ENCODE peak calls at places on chromosomes 3 and 15, in nine cellular contexts. One of them, this sample, is unnamed.
A peak's percentile ranks its signal among the peaks of the same experiment; 100 is the strongest.

GRCh38 chr15:44662478-44663409 is 718 bp downstream of the SPG11 start:
- DNase-seq in fibroblast of pulmonary artery: peak; percentile 64
- DNase-seq in fibroblast of lung: peak; percentile 59
- DNase-seq in foreskin fibroblast: peak; percentile 70
- DNase-seq in PC-3: peak; percentile 71
- DNase-seq in CD8-positive, alpha-beta T cell: peak; percentile 75
- DNase-seq in fibroblast of villous mesenchyme: peak; percentile 66
- DNase-seq in mesothelial cell of epicardium: no peak
- DNase-seq in psoas muscle: peak; percentile 61
- DNase-seq in this sample: peak; percentile 61

GRCh38 chr3:57911588-57911987 is 96.6 kb upstream of the FLNB start:
- DNase-seq in PC-3: peak; percentile 62
- DNase-seq in CD8-positive, alpha-beta T cell: no peak
- DNase-seq in fibroblast of villous mesenchyme: peak; percentile 33
- DNase-seq in fibroblast of lung: peak; percentile 45
- DNase-seq in psoas muscle: no peak
- DNase-seq in mesothelial cell of epicardium: no peak
- DNase-seq in foreskin fibroblast: peak; percentile 30
- DNase-seq in fibroblast of pulmonary artery: no peak
- DNase-seq in this sample: no peak

GRCh38 chr15:44541282-44541958 is 4.5 kb downstream of the EIF3J start:
- DNase-seq in PC-3: peak; percentile 66
- DNase-seq in fibroblast of pulmonary artery: peak; percentile 90
- DNase-seq in mesothelial cell of epicardium: no peak
- DNase-seq in CD8-positive, alpha-beta T cell: no peak
- DNase-seq in fibroblast of villous mesenchyme: peak; percentile 86
- DNase-seq in fibroblast of lung: peak; percentile 87
- DNase-seq in psoas muscle: no peak
- DNase-seq in foreskin fibroblast: peak; percentile 85
- DNase-seq in this sample: no peak

GRCh38 chr15:74265046-74265639 is 29.0 kb downstream of the CCDC33 start:
- DNase-seq in psoas muscle: peak; percentile 25
- DNase-seq in fibroblast of villous mesenchyme: peak; percentile 49
- DNase-seq in fibroblast of pulmonary artery: peak; percentile 48
- DNase-seq in foreskin fibroblast: peak; percentile 41
- DNase-seq in PC-3: peak; percentile 26
- DNase-seq in CD8-positive, alpha-beta T cell: no peak
- DNase-seq in fibroblast of lung: peak; percentile 30
- DNase-seq in mesothelial cell of epicardium: no peak
- DNase-seq in this sample: no peak

GRCh38 chr15:63380151-63380827 is 1.4 kb downstream of the CA12 start:
- DNase-seq in psoas muscle: no peak
- DNase-seq in fibroblast of lung: no peak
- DNase-seq in foreskin fibroblast: no peak
- DNase-seq in fibroblast of villous mesenchyme: no peak
- DNase-seq in CD8-positive, alpha-beta T cell: no peak
- DNase-seq in mesothelial cell of epicardium: no peak
- DNase-seq in fibroblast of pulmonary artery: no peak
- DNase-seq in PC-3: no peak
- DNase-seq in this sample: no peak

GRCh38 chr3:14520149-14520548 is 20.0 kb downstream of the GRIP2 start:
- DNase-seq in fibroblast of villous mesenchyme: no peak
- DNase-seq in fibroblast of lung: no peak
- DNase-seq in fibroblast of pulmonary artery: no peak
- DNase-seq in PC-3: no peak
- DNase-seq in mesothelial cell of epicardium: no peak
- DNase-seq in psoas muscle: no peak
- DNase-seq in foreskin fibroblast: no peak
- DNase-seq in CD8-positive, alpha-beta T cell: no peak
- DNase-seq in this sample: peak; percentile 12

GRCh38 chr15:93236924-93237323 is 147.9 kb upstream of the RGMA start:
- DNase-seq in fibroblast of villous mesenchyme: no peak
- DNase-seq in fibroblast of lung: no peak
- DNase-seq in fibroblast of pulmonary artery: no peak
- DNase-seq in mesothelial cell of epicardium: no peak
- DNase-seq in CD8-positive, alpha-beta T cell: no peak
- DNase-seq in foreskin fibroblast: no peak
- DNase-seq in PC-3: no peak
- DNase-seq in psoas muscle: no peak
- DNase-seq in this sample: no peak

GRCh38 chr15:75669191-75669878 is 21.6 kb downstream of the SNX33 start:
- DNase-seq in PC-3: peak; percentile 84
- DNase-seq in foreskin fibroblast: peak; percentile 49
- DNase-seq in fibroblast of pulmonary artery: peak; percentile 22
- DNase-seq in psoas muscle: no peak
- DNase-seq in CD8-positive, alpha-beta T cell: no peak
- DNase-seq in mesothelial cell of epicardium: no peak
- DNase-seq in fibroblast of lung: peak; percentile 57
- DNase-seq in fibroblast of villous mesenchyme: no peak
- DNase-seq in this sample: no peak

GRCh38 chr3:167735233-167736107 is at the start of gene SERPINI1:
- DNase-seq in psoas muscle: peak; percentile 83
- DNase-seq in CD8-positive, alpha-beta T cell: peak; percentile 51
- DNase-seq in fibroblast of pulmonary artery: peak; percentile 92
- DNase-seq in foreskin fibroblast: peak; percentile 96
- DNase-seq in fibroblast of villous mesenchyme: peak; percentile 90
- DNase-seq in fibroblast of lung: peak; percentile 90
- DNase-seq in mesothelial cell of epicardium: peak; percentile 84
- DNase-seq in PC-3: peak; percentile 94
- DNase-seq in this sample: peak; percentile 88

GRCh38 chr3:159346504-159346903 is 544.6 kb downstream of the MFSD1 start:
- DNase-seq in mesothelial cell of epicardium: no peak
- DNase-seq in PC-3: peak; percentile 25
- DNase-seq in foreskin fibroblast: no peak
- DNase-seq in psoas muscle: no peak
- DNase-seq in CD8-positive, alpha-beta T cell: no peak
- DNase-seq in fibroblast of villous mesenchyme: no peak
- DNase-seq in fibroblast of pulmonary artery: no peak
- DNase-seq in fibroblast of lung: no peak
- DNase-seq in this sample: no peak

GRCh38 chr3:73635254-73635653 is 10.5 kb upstream of the PDZRN3 start:
- DNase-seq in CD8-positive, alpha-beta T cell: no peak
- DNase-seq in foreskin fibroblast: no peak
- DNase-seq in fibroblast of lung: no peak
- DNase-seq in PC-3: no peak
- DNase-seq in mesothelial cell of epicardium: no peak
- DNase-seq in fibroblast of pulmonary artery: no peak
- DNase-seq in psoas muscle: no peak
- DNase-seq in fibroblast of villous mesenchyme: no peak
- DNase-seq in this sample: no peak

GRCh38 chr3:23811117-23811487 is 5.3 kb downstream of the UBE2E1 start:
- DNase-seq in foreskin fibroblast: no peak
- DNase-seq in psoas muscle: no peak
- DNase-seq in fibroblast of lung: no peak
- DNase-seq in fibroblast of pulmonary artery: no peak
- DNase-seq in PC-3: peak; percentile 56
- DNase-seq in CD8-positive, alpha-beta T cell: no peak
- DNase-seq in fibroblast of villous mesenchyme: no peak
- DNase-seq in mesothelial cell of epicardium: no peak
- DNase-seq in this sample: no peak

GRCh38 chr15:42954291-42954690 is 33.7 kb upstream of the TTBK2 start:
- DNase-seq in CD8-positive, alpha-beta T cell: no peak
- DNase-seq in foreskin fibroblast: no peak
- DNase-seq in psoas muscle: no peak
- DNase-seq in mesothelial cell of epicardium: no peak
- DNase-seq in fibroblast of pulmonary artery: no peak
- DNase-seq in fibroblast of lung: no peak
- DNase-seq in fibroblast of villous mesenchyme: no peak
- DNase-seq in PC-3: no peak
- DNase-seq in this sample: no peak

GRCh38 chr3:71310595-71311319 is 272.8 kb downstream of the FOXP1 start:
- DNase-seq in mesothelial cell of epicardium: no peak
- DNase-seq in psoas muscle: peak; percentile 50
- DNase-seq in fibroblast of villous mesenchyme: peak; percentile 43
- DNase-seq in PC-3: no peak
- DNase-seq in fibroblast of lung: peak; percentile 43
- DNase-seq in fibroblast of pulmonary artery: peak; percentile 39
- DNase-seq in CD8-positive, alpha-beta T cell: no peak
- DNase-seq in foreskin fibroblast: peak; percentile 90
- DNase-seq in this sample: no peak

GRCh38 chr3:155334897-155335883 is 41.7 kb upstream of the STRIT1 start:
- DNase-seq in mesothelial cell of epicardium: no peak
- DNase-seq in PC-3: no peak
- DNase-seq in psoas muscle: no peak
- DNase-seq in fibroblast of villous mesenchyme: no peak
- DNase-seq in fibroblast of lung: peak; percentile 11
- DNase-seq in CD8-positive, alpha-beta T cell: no peak
- DNase-seq in fibroblast of pulmonary artery: peak; percentile 57
- DNase-seq in foreskin fibroblast: no peak
- DNase-seq in this sample: no peak

GRCh38 chr15:60128000-60128376 is 123.9 kb downstream of the FOXB1 start:
- DNase-seq in CD8-positive, alpha-beta T cell: no peak
- DNase-seq in fibroblast of villous mesenchyme: no peak
- DNase-seq in fibroblast of lung: peak; percentile 62
- DNase-seq in PC-3: peak; percentile 10
- DNase-seq in psoas muscle: no peak
- DNase-seq in mesothelial cell of epicardium: no peak
- DNase-seq in foreskin fibroblast: peak; percentile 40
- DNase-seq in fibroblast of pulmonary artery: peak; percentile 42
- DNase-seq in this sample: no peak

GRCh38 chr3:191244242-191244867 is 45.3 kb downstream of the OSTN start:
- DNase-seq in PC-3: peak; percentile 56
- DNase-seq in fibroblast of pulmonary artery: peak; percentile 60
- DNase-seq in psoas muscle: no peak
- DNase-seq in foreskin fibroblast: peak; percentile 41
- DNase-seq in fibroblast of lung: no peak
- DNase-seq in CD8-positive, alpha-beta T cell: no peak
- DNase-seq in mesothelial cell of epicardium: no peak
- DNase-seq in fibroblast of villous mesenchyme: peak; percentile 28
- DNase-seq in this sample: no peak
- TF ChIP-seq CTCF in PC-3: peak; percentile 65
- TF ChIP-seq CTCF in fibroblast of pulmonary artery: peak; percentile 52
- TF ChIP-seq CTCF in psoas muscle: peak; percentile 44
- TF ChIP-seq CTCF in foreskin fibroblast: no peak
- TF ChIP-seq CTCF in fibroblast of lung: no peak
- TF ChIP-seq CTCF in CD8-positive, alpha-beta T cell: no peak
- TF ChIP-seq CTCF in mesothelial cell of epicardium: peak; percentile 64
- TF ChIP-seq CTCF in fibroblast of villous mesenchyme: peak; percentile 43
- TF ChIP-seq CTCF in this sample: peak; percentile 68

DNA sequence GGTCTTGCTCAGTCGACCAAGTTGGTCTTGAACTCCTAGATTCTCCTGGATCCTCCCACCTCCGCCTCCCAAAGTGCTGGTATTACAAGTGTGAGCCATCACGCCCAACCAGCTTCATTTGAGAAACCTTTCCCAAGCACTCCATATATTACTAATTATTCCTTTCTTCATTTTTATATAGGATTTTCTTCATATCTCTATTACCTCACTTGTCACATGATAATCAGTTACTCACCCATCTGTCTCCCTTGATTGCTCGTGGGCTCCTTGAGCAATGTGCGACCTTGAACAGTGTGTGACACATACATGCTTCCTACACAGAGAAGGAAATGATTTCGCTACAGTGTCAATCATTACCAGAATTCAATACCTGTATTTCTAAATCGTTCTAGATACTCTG is 110.7 kb upstream of the C2CD4B start:
- DNase-seq in mesothelial cell of epicardium: no peak
- DNase-seq in fibroblast of lung: no peak
- DNase-seq in CD8-positive, alpha-beta T cell: no peak
- DNase-seq in foreskin fibroblast: no peak
- DNase-seq in fibroblast of pulmonary artery: no peak
- DNase-seq in psoas muscle: no peak
- DNase-seq in PC-3: no peak
- DNase-seq in fibroblast of villous mesenchyme: no peak
- DNase-seq in this sample: no peak
- TF ChIP-seq CTCF in mesothelial cell of epicardium: no peak
- TF ChIP-seq CTCF in fibroblast of lung: no peak
- TF ChIP-seq CTCF in CD8-positive, alpha-beta T cell: no peak
- TF ChIP-seq CTCF in foreskin fibroblast: no peak
- TF ChIP-seq CTCF in fibroblast of pulmonary artery: no peak
- TF ChIP-seq CTCF in psoas muscle: no peak
- TF ChIP-seq CTCF in PC-3: no peak
- TF ChIP-seq CTCF in fibroblast of villous mesenchyme: no peak
- TF ChIP-seq CTCF in this sample: no peak

GRCh38 chr3:52428151-52429005 is 16.5 kb downstream of the SEMA3G start:
- DNase-seq in foreskin fibroblast: peak; percentile 90
- DNase-seq in fibroblast of villous mesenchyme: peak; percentile 90
- DNase-seq in mesothelial cell of epicardium: no peak
- DNase-seq in CD8-positive, alpha-beta T cell: no peak
- DNase-seq in fibroblast of pulmonary artery: peak; percentile 91
- DNase-seq in PC-3: peak; percentile 82
- DNase-seq in fibroblast of lung: peak; percentile 66
- DNase-seq in psoas muscle: no peak
- DNase-seq in this sample: no peak

GRCh38 chr3:52423214-52423613 is 21.7 kb downstream of the SEMA3G start:
- DNase-seq in fibroblast of pulmonary artery: no peak
- DNase-seq in PC-3: no peak
- DNase-seq in fibroblast of villous mesenchyme: no peak
- DNase-seq in foreskin fibroblast: no peak
- DNase-seq in fibroblast of lung: no peak
- DNase-seq in CD8-positive, alpha-beta T cell: no peak
- DNase-seq in psoas muscle: no peak
- DNase-seq in mesothelial cell of epicardium: no peak
- DNase-seq in this sample: no peak

GRCh38 chr3:52422669-52423068 is 22.2 kb downstream of the SEMA3G start:
- DNase-seq in foreskin fibroblast: no peak
- DNase-seq in PC-3: no peak
- DNase-seq in fibroblast of pulmonary artery: no peak
- DNase-seq in mesothelial cell of epicardium: no peak
- DNase-seq in fibroblast of lung: no peak
- DNase-seq in fibroblast of villous mesenchyme: no peak
- DNase-seq in CD8-positive, alpha-beta T cell: no peak
- DNase-seq in psoas muscle: no peak
- DNase-seq in this sample: no peak
- TF ChIP-seq CTCF in foreskin fibroblast: no peak
- TF ChIP-seq CTCF in PC-3: no peak
- TF ChIP-seq CTCF in fibroblast of pulmonary artery: no peak
- TF ChIP-seq CTCF in mesothelial cell of epicardium: no peak
- TF ChIP-seq CTCF in fibroblast of lung: no peak
- TF ChIP-seq CTCF in fibroblast of villous mesenchyme: no peak
- TF ChIP-seq CTCF in CD8-positive, alpha-beta T cell: no peak
- TF ChIP-seq CTCF in psoas muscle: no peak
- TF ChIP-seq CTCF in this sample: no peak

DNA sequence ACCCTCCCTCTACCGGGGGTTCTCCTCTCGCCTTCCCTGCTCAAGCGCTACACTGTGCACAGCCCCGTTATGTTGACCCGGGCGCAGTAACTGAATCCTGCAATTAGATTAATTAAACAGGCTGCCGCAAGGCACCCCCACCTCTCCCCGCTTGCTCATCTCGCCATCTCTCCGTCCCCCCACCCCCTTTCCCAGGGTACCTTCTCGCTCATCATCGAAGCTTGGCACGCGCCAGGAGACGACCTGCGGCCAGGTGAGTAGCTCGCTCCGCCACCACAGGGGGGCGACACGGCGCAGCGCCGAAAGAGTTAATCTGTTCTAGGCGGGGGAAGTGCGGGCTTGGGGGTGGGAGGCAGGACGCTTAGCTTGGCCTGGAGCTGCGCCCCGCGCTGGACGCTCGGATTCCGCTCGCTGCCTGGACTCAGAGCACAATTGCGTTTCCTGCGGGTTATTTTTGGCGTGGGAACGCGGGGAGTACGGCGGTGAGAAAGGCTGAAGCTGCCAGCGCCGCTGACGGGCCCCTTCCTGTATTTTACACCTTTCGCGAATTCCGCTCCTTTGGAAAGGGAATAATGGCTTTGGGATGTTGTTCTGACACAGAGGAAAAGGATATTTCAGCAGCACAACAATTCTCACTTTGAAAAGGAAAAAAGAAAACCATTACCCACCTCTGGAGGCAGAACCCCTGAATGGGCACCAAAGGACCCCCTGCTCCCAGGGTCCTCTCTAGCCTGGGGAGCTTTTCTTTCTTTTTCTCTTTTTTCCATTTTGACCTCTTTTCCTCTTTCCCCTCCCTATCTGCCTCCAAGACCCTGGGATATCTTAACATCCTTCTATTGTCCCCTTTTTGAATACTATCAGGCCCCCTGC is 1.5 kb downstream of the DLL4 start:
- DNase-seq in foreskin fibroblast: peak; percentile 54
- DNase-seq in CD8-positive, alpha-beta T cell: no peak
- DNase-seq in mesothelial cell of epicardium: peak; percentile 74
- DNase-seq in fibroblast of pulmonary artery: peak; percentile 54
- DNase-seq in fibroblast of villous mesenchyme: peak; percentile 49
- DNase-seq in fibroblast of lung: peak; percentile 31
- DNase-seq in psoas muscle: peak; percentile 57
- DNase-seq in PC-3: peak; percentile 73
- DNase-seq in this sample: peak; percentile 75
- TF ChIP-seq CTCF in foreskin fibroblast: peak; percentile 67
- TF ChIP-seq CTCF in CD8-positive, alpha-beta T cell: peak; percentile 65
- TF ChIP-seq CTCF in mesothelial cell of epicardium: peak; percentile 77
- TF ChIP-seq CTCF in fibroblast of pulmonary artery: peak; percentile 46
- TF ChIP-seq CTCF in fibroblast of villous mesenchyme: peak; percentile 48
- TF ChIP-seq CTCF in fibroblast of lung: peak; percentile 38
- TF ChIP-seq CTCF in psoas muscle: peak; percentile 43
- TF ChIP-seq CTCF in PC-3: peak; percentile 95
- TF ChIP-seq CTCF in this sample: peak; percentile 67